ENCODE peak calls at places on chromosomes 3 and 15, in ten cellular contexts. Y, P, B, O, Q, U, Z, E, G and N are unnamed samples.

GRCh38 chr3:69491980-69492379 is 106.1 kb upstream of the FRMD4B start:
- DNase-seq in Y (no peak), P (no peak), B (no peak), O (no peak), Q (no peak), U (no peak), Z (no peak), E (no peak), G (no peak), N (no peak)

GRCh38 chr15:76823303-76823702 is 81.8 kb downstream of the SCAPER start:
- DNase-seq in Y (no peak), P (no peak), B (no peak), O (no peak), Q (no peak), U (no peak), Z (no peak), E (no peak), G (no peak), N (no peak)

GRCh38 chr3:12954180-12954579 is 112.8 kb upstream of the RPL32 start:
- DNase-seq in Y (no peak), P (no peak), B (no peak), O (no peak), Q (no peak), U (no peak), Z (no peak), E (no peak), G (no peak), N (no peak)

GRCh38 chr3:144244662-144245061 is 273.0 kb downstream of the DIPK2A start:
- DNase-seq in Y (no peak), P (no peak), B (no peak), O (no peak), Q (no peak), U (no peak), Z (no peak), E (no peak), G (no peak), N (no peak)

GRCh38 chr3:23474580-23475357 is 271.6 kb downstream of the UBE2E2 start:
- DNase-seq in Y (no peak), P (no peak), B (no peak), O (no peak), Q (no peak), U (no peak), Z (no peak), E (no peak), G (no peak), N (no peak)

GRCh38 chr15:57680021-57680420 is 26.5 kb upstream of the POLR2M start:
- DNase-seq in Y (no peak), P (no peak), B (no peak), O (no peak), Q (no peak), U (no peak), Z (no peak), E (no peak), G (no peak), N (no peak)

GRCh38 chr15:98745650-98746374 is 97.5 kb downstream of the IGF1R start:
- DNase-seq in Y (no peak), P (no peak), B (no peak), O (no peak), Q (no peak), U (no peak), Z (no peak), E (no peak), G (no peak), N (no peak)

GRCh38 chr3:36833160-36833814 is 68.9 kb upstream of the DCLK3 start:
- DNase-seq in Y (no peak), P (no peak), B (no peak), O (no peak), Q (no peak), U (no peak), Z (no peak), E (no peak), G (no peak), N (no peak)

GRCh38 chr3:194606163-194606562 is 27.1 kb downstream of the TMEM44 start:
- DNase-seq in Y (no peak), P (no peak), B (no peak), O (no peak), Q (no peak), U (no peak), Z (no peak), E (no peak), G (no peak), N (no peak)

GRCh38 chr3:142065932-142066331 is 83.4 kb downstream of the TFDP2 start:
- DNase-seq in Y (no peak), P (no peak), B (no peak), O (no peak), Q (no peak), U (no peak), Z (no peak), E (no peak), G (no peak), N (no peak)

GRCh38 chr15:40054056-40054745 is 15.2 kb upstream of the SRP14 start:
- DNase-seq in Y (no peak), P (no peak), B (peak), O (no peak), Q (no peak), U (no peak), Z (no peak), E (no peak), G (no peak), N (peak)

GRCh38 chr3:135178566-135178965 is 383.5 kb downstream of the EPHB1 start:
- DNase-seq in Y (no peak), P (no peak), B (no peak), O (no peak), Q (no peak), U (no peak), Z (no peak), E (no peak), G (no peak), N (peak)